ENCODE peak calls at places on chromosomes 3 and 15, in nine cellular contexts. L is HTR-8/SVneo; R is epithelial cell of prostate; H is Right ventricle myocardium superior; K is T-helper 9 cell; G is kidney tubule cell; M is right cardiac atrium; D is stimulated activated CD4-positive, alpha-beta T cell treated with anti-CD3 and anti-CD28 coated beads, Interleukin-15, amount 100 ng/mL, for 1 hour; U is BJ. P is an unnamed sample.

GRCh38 chr15:68261241-68261640 is 16.3 kb upstream of the FEM1B start:
- DNase-seq in M (no peak), R (no peak), H (no peak), G (no peak), D (no peak), L (no peak), K (no peak), U (no peak), P (no peak)

GRCh38 chr15:56095406-56095805 is 102.0 kb upstream of the NEDD4 start:
- DNase-seq in U (no peak), G (no peak), K (no peak), R (no peak), M (no peak), D (no peak), H (no peak), L (no peak), P (no peak)

GRCh38 chr3:64539451-64540196 is 148.2 kb downstream of the ADAMTS9 start:
- DNase-seq in U (peak; percentile 71), K (no peak), R (no peak), G (no peak), L (no peak), D (no peak), H (peak; percentile 52), M (peak; percentile 45), P (peak; percentile 18)

GRCh38 chr3:8318002-8318649 is 183.5 kb upstream of the LMCD1 start:
- DNase-seq in U (no peak), M (no peak), H (no peak), K (no peak), G (peak; percentile 62), L (no peak), D (no peak), R (no peak), P (no peak)

GRCh38 chr3:170740726-170741591 is 129.0 kb downstream of the RPL22L1 start:
- DNase-seq in K (no peak), M (peak; percentile 60), R (no peak), L (peak; percentile 45), G (peak; percentile 52), D (no peak), H (peak; percentile 68), U (peak; percentile 90), P (no peak)

GRCh38 chr3:70990190-70990589 is 593.3 kb downstream of the FOXP1 start:
- DNase-seq in D (no peak), K (no peak), U (no peak), H (no peak), R (no peak), M (no peak), G (peak; percentile 18), L (no peak), P (no peak)

GRCh38 chr3:147354621-147355020 is 51.7 kb downstream of the ZIC4 start:
- DNase-seq in M (no peak), R (no peak), H (no peak), K (no peak), L (no peak), D (no peak), G (no peak), U (no peak), P (no peak)

GRCh38 chr3:123343296-123344174 is 105.4 kb downstream of the ADCY5 start:
- DNase-seq in G (no peak), H (peak; percentile 66), M (no peak), D (no peak), L (no peak), U (no peak), K (no peak), R (no peak), P (no peak)

GRCh38 chr15:67808821-67809220 is 16.5 kb upstream of the SKOR1 start:
- DNase-seq in L (no peak), R (no peak), D (no peak), K (no peak), G (no peak), U (no peak), H (no peak), M (no peak), P (no peak)

GRCh38 chr15:73317651-73318462 is 50.9 kb downstream of the HCN4 start:
- DNase-seq in G (no peak), D (no peak), H (no peak), L (no peak), U (no peak), R (no peak), K (no peak), M (no peak), P (no peak)

GRCh38 chr3:27910456-27910855 is 188.3 kb upstream of the EOMES start:
- DNase-seq in M (no peak), U (no peak), K (no peak), D (no peak), L (no peak), H (no peak), R (no peak), G (no peak), P (no peak)

GRCh38 chr3:134753999-134754742 is 40.9 kb upstream of the EPHB1 start:
- DNase-seq in K (no peak), M (no peak), L (no peak), R (no peak), H (no peak), G (no peak), U (no peak), D (no peak), P (no peak)

GRCh38 chr3:17091895-17092294 is 207.1 kb downstream of the PLCL2 start:
- DNase-seq in H (no peak), K (no peak), R (no peak), D (no peak), L (peak; percentile 9), M (no peak), U (no peak), G (no peak), P (no peak)

GRCh38 chr3:114639171-114639570 is 345.3 kb downstream of the TIGIT start:
- DNase-seq in R (no peak), U (no peak), L (no peak), G (no peak), D (no peak), M (no peak), K (no peak), H (no peak), P (no peak)

GRCh38 chr3:99131876-99132275 is 230.4 kb upstream of the DCBLD2 start:
- DNase-seq in L (no peak), H (no peak), G (peak; percentile 79), R (no peak), U (no peak), M (no peak), K (no peak), D (no peak), P (no peak)

GRCh38 chr3:118636841-118637240 is 397.8 kb downstream of the IGSF11 start:
- DNase-seq in D (no peak), K (no peak), L (no peak), R (no peak), U (no peak), H (no peak), G (peak; percentile 7), M (no peak), P (no peak)

GRCh38 chr3:163058190-163058854 is 1561.7 kb downstream of the OTOL1 start:
- DNase-seq in U (no peak), H (peak; percentile 52), L (no peak), K (no peak), G (no peak), M (peak; percentile 36), R (no peak), D (no peak), P (no peak)

GRCh38 chr3:138270245-138270644 is 59.4 kb downstream of the NME9 start:
- DNase-seq in R (no peak), G (no peak), U (no peak), M (no peak), H (no peak), L (no peak), D (no peak), K (no peak), P (no peak)

GRCh38 chr3:56864090-56864489 is 62.3 kb upstream of the ARHGEF3 start:
- DNase-seq in U (no peak), G (no peak), M (no peak), D (no peak), L (no peak), K (no peak), H (no peak), R (no peak), P (no peak)

GRCh38 chr3:98038876-98039275 is 3.8 kb upstream of the GABRR3 start:
- DNase-seq in M (no peak), K (no peak), R (no peak), D (no peak), L (no peak), U (no peak), H (no peak), G (peak; percentile 8), P (no peak)

GRCh38 chr15:62941719-62942118 is 100.8 kb upstream of the TPM1 start:
- DNase-seq in U (no peak), M (no peak), K (no peak), G (peak; percentile 51), H (no peak), L (no peak), R (no peak), D (no peak), P (no peak)

GRCh38 chr3:86382556-86382955 is 608.4 kb downstream of the VGLL3 start:
- DNase-seq in M (no peak), D (no peak), K (no peak), U (no peak), G (no peak), H (no peak), R (no peak), L (no peak), P (no peak)

GRCh38 chr3:170594528-170594927 is 8.7 kb upstream of the SLC7A14 start:
- DNase-seq in L (no peak), R (no peak), G (no peak), K (no peak), D (no peak), M (no peak), H (no peak), U (no peak), P (no peak)

GRCh38 chr3:40920041-40920440 is 279.3 kb upstream of the CTNNB1 start:
- DNase-seq in R (peak; percentile 29), K (no peak), U (no peak), M (no peak), L (no peak), G (peak; percentile 84), D (no peak), H (no peak), P (peak; percentile 28)